ENCODE peak calls at places on chromosomes 16 and 17, in ten cellular contexts. H, F, Q, K, R, D, N, B, G and T are unnamed samples.
A peak's percentile ranks its signal among the peaks of the same experiment; 100 is the strongest.

GRCh38 chr16:27639588-27640276 is 89.8 kb downstream of the KATNIP start:
- DNase-seq in H (no peak), F (peak; percentile 18), Q (peak; percentile 32), K (no peak), R (peak; percentile 66), D (no peak), N (peak; percentile 55), B (peak; percentile 46), G (no peak), T (peak; percentile 31)

GRCh38 chr17:17919169-17920107 is 52.8 kb downstream of the TOM1L2 start:
- DNase-seq in H (peak; percentile 46), F (peak; percentile 39), Q (peak; percentile 87), K (peak; percentile 69), R (peak; percentile 73), D (peak; percentile 61), N (peak; percentile 82), B (peak; percentile 75), G (peak; percentile 77), T (peak; percentile 68)

GRCh38 chr16:74862743-74863244 is 88.2 kb upstream of the FA2H start:
- DNase-seq in H (no peak), F (no peak), Q (no peak), K (no peak), R (peak; percentile 49), D (no peak), N (peak; percentile 26), B (peak; percentile 42), G (no peak), T (no peak)

GRCh38 chr17:75288784-75289121 is 480 bp downstream of the SLC25A19 start:
- DNase-seq in H (no peak), F (no peak), Q (peak; percentile 69), K (no peak), R (peak; percentile 37), D (peak; percentile 13), N (peak; percentile 62), B (no peak), G (no peak), T (peak; percentile 18)

GRCh38 chr16:84514874-84515835 is 10.7 kb upstream of the MEAK7 start:
- DNase-seq in H (peak; percentile 63), F (no peak), Q (no peak), K (no peak), R (no peak), D (peak; percentile 79), N (peak; percentile 95), B (no peak), G (no peak), T (no peak)

GRCh38 chr16:53502331-53503269 is at the start of gene AKTIP:
- DNase-seq in H (peak; percentile 26), F (no peak), Q (peak; percentile 80), K (no peak), R (peak; percentile 44), D (no peak), N (peak; percentile 76), B (peak; percentile 45), G (peak; percentile 67), T (no peak)

GRCh38 chr17:69870751-69871199 is 204.2 kb upstream of the KCNJ16 start:
- DNase-seq in H (no peak), F (peak; percentile 66), Q (no peak), K (no peak), R (no peak), D (no peak), N (no peak), B (no peak), G (no peak), T (no peak)

GRCh38 chr17:47785538-47786123 is 36.0 kb downstream of the OSBPL7 start:
- DNase-seq in H (no peak), F (no peak), Q (peak; percentile 32), K (no peak), R (no peak), D (no peak), N (peak; percentile 64), B (peak; percentile 91), G (peak; percentile 62), T (peak; percentile 65)

GRCh38 chr17:75774988-75775668 is 9.5 kb upstream of the UNK start:
- DNase-seq in H (no peak), F (no peak), Q (no peak), K (no peak), R (no peak), D (no peak), N (peak; percentile 41), B (no peak), G (no peak), T (no peak)

GRCh38 chr17:72455562-72455961 is 334.7 kb downstream of the SOX9 start:
- DNase-seq in H (no peak), F (no peak), Q (no peak), K (no peak), R (no peak), D (no peak), N (no peak), B (peak; percentile 15), G (no peak), T (no peak)

GRCh38 chr16:56635441-56635967 is 3.0 kb upstream of the MT1A start:
- DNase-seq in H (no peak), F (no peak), Q (no peak), K (no peak), R (no peak), D (no peak), N (peak; percentile 39), B (no peak), G (no peak), T (no peak)